ENCODE peak calls at places on chromosomes 16 and 17, in ten cellular contexts. J is NCI-H146, X is COR-L47, C is AG04450, B is lung, H is glutamatergic neuron, Y is A549, N is thoracic aorta, D is Ammon's horn, M is NCI-H460. Z is an unnamed sample.
A peak's percentile ranks its signal among the peaks of the same experiment; 100 is the strongest.

GRCh38 chr17:65029605-65030308 is 26.8 kb downstream of the GNA13 start:
- DNase-seq in J (no peak), X (no peak), C (no peak), B (no peak), H (no peak), Y (no peak), N (no peak), D (no peak), M (no peak), Z (no peak)

GRCh38 chr16:88705076-88705684 is 1.0 kb downstream of the RNF166 start:
- DNase-seq in J (no peak), X (no peak), C (no peak), B (no peak), H (no peak), Y (no peak), N (no peak), D (peak; percentile 65), M (no peak), Z (peak; percentile 41)

GRCh38 chr16:85205747-85206471 is 93.6 kb upstream of the CIBAR2 start:
- DNase-seq in J (no peak), X (no peak), C (no peak), B (no peak), H (peak; percentile 55), Y (peak; percentile 47), N (no peak), D (no peak), M (no peak), Z (peak; percentile 32)

GRCh38 chr17:27264068-27264812 is 29.7 kb upstream of the WSB1 start:
- DNase-seq in J (no peak), X (no peak), C (no peak), B (no peak), H (no peak), Y (no peak), N (no peak), D (no peak), M (no peak), Z (no peak)

GRCh38 chr16:32116080-32116479 is 137.0 kb upstream of the TP53TG3D start:
- DNase-seq in J (peak; percentile 8), X (no peak), C (no peak), B (no peak), H (no peak), Y (no peak), N (no peak), D (no peak), M (no peak), Z (peak; percentile 5)

GRCh38 chr17:64160378-64160777 is 30.4 kb upstream of the ERN1 start:
- DNase-seq in J (no peak), X (no peak), C (no peak), B (no peak), H (no peak), Y (no peak), N (no peak), D (no peak), M (no peak), Z (no peak)

GRCh38 chr17:2034157-2034556 is 4.2 kb downstream of the DPH1 start:
- DNase-seq in J (no peak), X (no peak), C (no peak), B (no peak), H (peak; percentile 28), Y (no peak), N (no peak), D (no peak), M (no peak), Z (no peak)

GRCh38 chr16:2148714-2149629 is 547 bp downstream of the RAB26 start:
- DNase-seq in J (peak; percentile 53), X (no peak), C (no peak), B (no peak), H (no peak), Y (peak; percentile 64), N (no peak), D (no peak), M (no peak), Z (peak; percentile 77)

GRCh38 chr17:5769936-5770335 is 185.6 kb upstream of the NLRP1 start:
- DNase-seq in J (peak; percentile 96), X (peak; percentile 65), C (no peak), B (no peak), H (peak; percentile 53), Y (no peak), N (no peak), D (no peak), M (no peak), Z (no peak)

GRCh38 chr16:57409870-57410585 is 5.5 kb downstream of the CCL17 start:
- DNase-seq in J (no peak), X (no peak), C (no peak), B (no peak), H (no peak), Y (no peak), N (no peak), D (no peak), M (no peak), Z (peak; percentile 64)

GRCh38 chr16:28027055-28027454 is 36.5 kb downstream of the GSG1L start:
- DNase-seq in J (no peak), X (no peak), C (no peak), B (no peak), H (no peak), Y (peak; percentile 14), N (no peak), D (no peak), M (no peak), Z (no peak)

GRCh38 chr17:65850486-65850885 is 289.0 kb upstream of the AXIN2 start:
- DNase-seq in J (no peak), X (no peak), C (no peak), B (no peak), H (no peak), Y (peak; percentile 31), N (no peak), D (peak; percentile 34), M (no peak), Z (peak; percentile 15)

GRCh38 chr16:56852968-56853367 is 12.0 kb upstream of the SLC12A3 start:
- DNase-seq in J (no peak), X (no peak), C (no peak), B (no peak), H (no peak), Y (no peak), N (no peak), D (no peak), M (no peak), Z (no peak)

GRCh38 chr17:41645371-41646063 is 21.1 kb upstream of the KRT17 start:
- DNase-seq in J (peak; percentile 11), X (no peak), C (no peak), B (no peak), H (no peak), Y (peak; percentile 85), N (no peak), D (peak; percentile 45), M (peak; percentile 82), Z (peak; percentile 63)

GRCh38 chr16:68744744-68745280 is 7.7 kb downstream of the CDH1 start:
- DNase-seq in J (peak; percentile 87), X (peak; percentile 92), C (no peak), B (peak; percentile 89), H (no peak), Y (peak; percentile 84), N (no peak), D (no peak), M (peak; percentile 36), Z (peak; percentile 99)

GRCh38 chr16:88767546-88767945 is 17.5 kb downstream of the PIEZO1 start:
- DNase-seq in J (no peak), X (no peak), C (no peak), B (no peak), H (no peak), Y (no peak), N (no peak), D (no peak), M (no peak), Z (no peak)

GRCh38 chr16:69712277-69712676 is 14.1 kb downstream of the NQO1 start:
- DNase-seq in J (no peak), X (no peak), C (no peak), B (no peak), H (no peak), Y (no peak), N (no peak), D (no peak), M (no peak), Z (peak; percentile 4)

GRCh38 chr17:9324864-9325263 is 250.8 kb downstream of the STX8 start:
- DNase-seq in J (peak; percentile 8), X (no peak), C (no peak), B (no peak), H (no peak), Y (peak; percentile 35), N (no peak), D (peak; percentile 35), M (no peak), Z (peak; percentile 56)

GRCh38 chr17:61285483-61286320 is 113.9 kb upstream of the TBX2 start:
- DNase-seq in J (no peak), X (no peak), C (peak; percentile 85), B (no peak), H (peak; percentile 33), Y (no peak), N (no peak), D (no peak), M (no peak), Z (no peak)

GRCh38 chr17:82967268-82968032 is 112.0 kb upstream of the METRNL start:
- DNase-seq in J (no peak), X (no peak), C (no peak), B (no peak), H (no peak), Y (no peak), N (no peak), D (no peak), M (no peak), Z (no peak)

GRCh38 chr17:18321309-18321708 is 6.2 kb downstream of the SMCR8 start:
- DNase-seq in J (no peak), X (no peak), C (no peak), B (no peak), H (no peak), Y (peak; percentile 51), N (no peak), D (no peak), M (peak; percentile 30), Z (no peak)

GRCh38 chr17:1438593-1439083 is 17.4 kb downstream of the CRK start:
- DNase-seq in J (no peak), X (no peak), C (peak; percentile 67), B (no peak), H (no peak), Y (peak; percentile 66), N (no peak), D (no peak), M (no peak), Z (no peak)

GRCh38 chr17:68804777-68805176 is 150.4 kb downstream of the ABCA8 start:
- DNase-seq in J (no peak), X (no peak), C (no peak), B (no peak), H (no peak), Y (no peak), N (no peak), D (no peak), M (no peak), Z (no peak)

GRCh38 chr17:28675980-28676379 is 14.0 kb downstream of the SUPT6H start:
- DNase-seq in J (no peak), X (no peak), C (no peak), B (no peak), H (no peak), Y (peak; percentile 62), N (no peak), D (no peak), M (peak; percentile 18), Z (peak; percentile 54)

GRCh38 chr17:63151981-63152523 is 186.0 kb downstream of the TANC2 start:
- DNase-seq in J (no peak), X (no peak), C (no peak), B (no peak), H (no peak), Y (no peak), N (no peak), D (peak; percentile 21), M (no peak), Z (no peak)

GRCh38 chr17:44933824-44934744 is 13.5 kb downstream of the KIF18B start:
- DNase-seq in J (no peak), X (no peak), C (no peak), B (no peak), H (no peak), Y (no peak), N (no peak), D (no peak), M (no peak), Z (no peak)

GRCh38 chr17:28540231-28540630 is 12.2 kb downstream of the UNC119 start:
- DNase-seq in J (no peak), X (no peak), C (no peak), B (no peak), H (no peak), Y (no peak), N (no peak), D (no peak), M (no peak), Z (no peak)

GRCh38 chr16:30979170-30980067 is 5.6 kb upstream of the HSD3B7 start:
- DNase-seq in J (no peak), X (no peak), C (no peak), B (no peak), H (no peak), Y (no peak), N (no peak), D (no peak), M (no peak), Z (no peak)